ENCODE peak calls at places on chromosomes 3 and 15, in six cellular contexts. One of them, this sample, is unnamed.

GRCh38 chr3:36792342-36792741 is 28.0 kb upstream of the DCLK3 start:
- DNase-seq in NAMALWA: peak; percentile 64
- DNase-seq in C1 segment of cervical spinal cord: no peak
- DNase-seq in HS-27A: no peak
- DNase-seq in central memory CD4-positive, alpha-beta T cell: no peak
- DNase-seq in HS-5: no peak
- DNase-seq in this sample: no peak

GRCh38 chr15:98850991-98851776 is 156.4 kb downstream of the PGPEP1L start:
- DNase-seq in NAMALWA: peak; percentile 81
- DNase-seq in C1 segment of cervical spinal cord: no peak
- DNase-seq in HS-27A: peak; percentile 48
- DNase-seq in central memory CD4-positive, alpha-beta T cell: peak; percentile 62
- DNase-seq in HS-5: no peak
- DNase-seq in this sample: peak; percentile 65

GRCh38 chr15:92586383-92586910 is 69.1 kb downstream of the FAM174B start:
- DNase-seq in NAMALWA: no peak
- DNase-seq in C1 segment of cervical spinal cord: no peak
- DNase-seq in HS-27A: no peak
- DNase-seq in central memory CD4-positive, alpha-beta T cell: no peak
- DNase-seq in HS-5: no peak
- DNase-seq in this sample: no peak

GRCh38 chr3:46869440-46869839 is 6.2 kb upstream of the MYL3 start:
- DNase-seq in NAMALWA: no peak
- DNase-seq in C1 segment of cervical spinal cord: no peak
- DNase-seq in HS-27A: no peak
- DNase-seq in central memory CD4-positive, alpha-beta T cell: no peak
- DNase-seq in HS-5: no peak
- DNase-seq in this sample: no peak

GRCh38 chr15:39920510-39921273 is 626 bp upstream of the GPR176 start:
- DNase-seq in NAMALWA: peak; percentile 84
- DNase-seq in C1 segment of cervical spinal cord: no peak
- DNase-seq in HS-27A: no peak
- DNase-seq in central memory CD4-positive, alpha-beta T cell: peak; percentile 67
- DNase-seq in HS-5: no peak
- DNase-seq in this sample: peak; percentile 59

GRCh38 chr15:84604804-84605203 is 4.0 kb downstream of the ZSCAN2 start:
- DNase-seq in NAMALWA: no peak
- DNase-seq in C1 segment of cervical spinal cord: no peak
- DNase-seq in HS-27A: no peak
- DNase-seq in central memory CD4-positive, alpha-beta T cell: no peak
- DNase-seq in HS-5: no peak
- DNase-seq in this sample: no peak

GRCh38 chr3:55329849-55330248 is 157.3 kb downstream of the WNT5A start:
- DNase-seq in NAMALWA: no peak
- DNase-seq in C1 segment of cervical spinal cord: no peak
- DNase-seq in HS-27A: peak; percentile 93
- DNase-seq in central memory CD4-positive, alpha-beta T cell: no peak
- DNase-seq in HS-5: peak; percentile 85
- DNase-seq in this sample: no peak

GRCh38 chr3:42654331-42655201 is 1.1 kb downstream of the ZBTB47 start:
- DNase-seq in NAMALWA: no peak
- DNase-seq in C1 segment of cervical spinal cord: no peak
- DNase-seq in HS-27A: no peak
- DNase-seq in central memory CD4-positive, alpha-beta T cell: no peak
- DNase-seq in HS-5: no peak
- DNase-seq in this sample: no peak

GRCh38 chr15:33985751-33986150 is 17.5 kb downstream of the CHRM5 start:
- DNase-seq in NAMALWA: no peak
- DNase-seq in C1 segment of cervical spinal cord: no peak
- DNase-seq in HS-27A: no peak
- DNase-seq in central memory CD4-positive, alpha-beta T cell: no peak
- DNase-seq in HS-5: no peak
- DNase-seq in this sample: no peak

GRCh38 chr3:15458212-15458780 is 30.9 kb downstream of the EAF1 start:
- DNase-seq in NAMALWA: no peak
- DNase-seq in C1 segment of cervical spinal cord: no peak
- DNase-seq in HS-27A: no peak
- DNase-seq in central memory CD4-positive, alpha-beta T cell: no peak
- DNase-seq in HS-5: no peak
- DNase-seq in this sample: no peak

GRCh38 chr15:55654541-55654940 is 66.4 kb upstream of the PYGO1 start:
- DNase-seq in NAMALWA: no peak
- DNase-seq in C1 segment of cervical spinal cord: no peak
- DNase-seq in HS-27A: no peak
- DNase-seq in central memory CD4-positive, alpha-beta T cell: no peak
- DNase-seq in HS-5: no peak
- DNase-seq in this sample: no peak

GRCh38 chr3:64008487-64008886 is 14.8 kb downstream of the PSMD6 start:
- DNase-seq in NAMALWA: no peak
- DNase-seq in C1 segment of cervical spinal cord: no peak
- DNase-seq in HS-27A: no peak
- DNase-seq in central memory CD4-positive, alpha-beta T cell: no peak
- DNase-seq in HS-5: no peak
- DNase-seq in this sample: no peak

GRCh38 chr15:35047528-35047927 is 37.6 kb downstream of the NANOGP8 start:
- DNase-seq in NAMALWA: no peak
- DNase-seq in C1 segment of cervical spinal cord: no peak
- DNase-seq in HS-27A: no peak
- DNase-seq in central memory CD4-positive, alpha-beta T cell: no peak
- DNase-seq in HS-5: no peak
- DNase-seq in this sample: no peak

GRCh38 chr3:177882124-177882648 is 654.0 kb upstream of the KCNMB2 start:
- DNase-seq in NAMALWA: no peak
- DNase-seq in C1 segment of cervical spinal cord: no peak
- DNase-seq in HS-27A: no peak
- DNase-seq in central memory CD4-positive, alpha-beta T cell: no peak
- DNase-seq in HS-5: no peak
- DNase-seq in this sample: no peak

GRCh38 chr3:85800676-85801075 is 841.9 kb downstream of the CADM2 start:
- DNase-seq in NAMALWA: no peak
- DNase-seq in C1 segment of cervical spinal cord: no peak
- DNase-seq in HS-27A: no peak
- DNase-seq in central memory CD4-positive, alpha-beta T cell: no peak
- DNase-seq in HS-5: no peak
- DNase-seq in this sample: no peak

GRCh38 chr3:61221759-61222362 is 29.4 kb downstream of the FHIT start:
- DNase-seq in NAMALWA: no peak
- DNase-seq in C1 segment of cervical spinal cord: no peak
- DNase-seq in HS-27A: no peak
- DNase-seq in central memory CD4-positive, alpha-beta T cell: no peak
- DNase-seq in HS-5: no peak
- DNase-seq in this sample: no peak

GRCh38 chr3:45741742-45742141 is 52.5 kb downstream of the SACM1L start:
- DNase-seq in NAMALWA: no peak
- DNase-seq in C1 segment of cervical spinal cord: no peak
- DNase-seq in HS-27A: no peak
- DNase-seq in central memory CD4-positive, alpha-beta T cell: no peak
- DNase-seq in HS-5: no peak
- DNase-seq in this sample: no peak

GRCh38 chr3:40387895-40388254 is 891 bp downstream of the ENTPD3 start:
- DNase-seq in NAMALWA: no peak
- DNase-seq in C1 segment of cervical spinal cord: no peak
- DNase-seq in HS-27A: no peak
- DNase-seq in central memory CD4-positive, alpha-beta T cell: no peak
- DNase-seq in HS-5: no peak
- DNase-seq in this sample: no peak

GRCh38 chr15:69059170-69059943 is 44.9 kb downstream of the NOX5 start:
- DNase-seq in NAMALWA: peak; percentile 86
- DNase-seq in C1 segment of cervical spinal cord: peak; percentile 23
- DNase-seq in HS-27A: peak; percentile 89
- DNase-seq in central memory CD4-positive, alpha-beta T cell: peak; percentile 43
- DNase-seq in HS-5: peak; percentile 58
- DNase-seq in this sample: peak; percentile 63

GRCh38 chr3:87109431-87109830 is 117.7 kb upstream of the CHMP2B start:
- DNase-seq in NAMALWA: no peak
- DNase-seq in C1 segment of cervical spinal cord: no peak
- DNase-seq in HS-27A: no peak
- DNase-seq in central memory CD4-positive, alpha-beta T cell: no peak
- DNase-seq in HS-5: no peak
- DNase-seq in this sample: no peak

GRCh38 chr15:85327820-85328219 is 52.6 kb upstream of the AKAP13 start:
- DNase-seq in NAMALWA: peak; percentile 30
- DNase-seq in C1 segment of cervical spinal cord: no peak
- DNase-seq in HS-27A: no peak
- DNase-seq in central memory CD4-positive, alpha-beta T cell: no peak
- DNase-seq in HS-5: no peak
- DNase-seq in this sample: no peak

GRCh38 chr3:101685870-101686307 is 629 bp downstream of the RPL24 start:
- DNase-seq in NAMALWA: no peak
- DNase-seq in C1 segment of cervical spinal cord: no peak
- DNase-seq in HS-27A: no peak
- DNase-seq in central memory CD4-positive, alpha-beta T cell: no peak
- DNase-seq in HS-5: no peak
- DNase-seq in this sample: no peak

GRCh38 chr3:196162679-196163078 is 48.5 kb downstream of the ZDHHC19 start:
- DNase-seq in NAMALWA: no peak
- DNase-seq in C1 segment of cervical spinal cord: no peak
- DNase-seq in HS-27A: no peak
- DNase-seq in central memory CD4-positive, alpha-beta T cell: no peak
- DNase-seq in HS-5: no peak
- DNase-seq in this sample: no peak

This sample was measured in CD4-positive, CD25-positive, alpha-beta regulatory T cell.